ENCODE peak calls at places on chromosomes 4 and X, in four cellular contexts. N is mesendoderm; R is adipocyte; L is CD8-positive, alpha-beta memory T cell. Z is an unnamed sample.

GRCh38 chr4:132065940-132066495 is 1083.1 kb upstream of the PCDH10 start:
- DNase-seq in N (no peak), R (peak; percentile 30), L (no peak), Z (no peak)

GRCh38 chr4:94934201-94934600 is 176.4 kb downstream of the BMPR1B start:
- DNase-seq in N (no peak), R (peak; percentile 38), L (no peak), Z (no peak)

GRCh38 chr4:106062452-106062875 is 167.2 kb downstream of the NPNT start:
- DNase-seq in N (peak; percentile 19), R (peak; percentile 85), L (no peak), Z (no peak)

GRCh38 chr4:67288964-67289363 is 256.3 kb downstream of the CENPC start:
- DNase-seq in N (peak; percentile 64), R (peak; percentile 50), L (no peak), Z (no peak)

GRCh38 chr4:153223935-153224334 is 19.7 kb downstream of the TRIM2 start:
- DNase-seq in N (peak; percentile 40), R (peak; percentile 71), L (no peak), Z (no peak)

GRCh38 chrX:47297874-47298273 is 65.1 kb downstream of the USP11 start:
- DNase-seq in N (peak; percentile 12), R (no peak), L (no peak), Z (no peak)

GRCh38 chrX:149881081-149881711 is at the start of gene MAGEA8:
- DNase-seq in N (peak; percentile 15), R (no peak), L (no peak), Z (no peak)

GRCh38 chr4:182246401-182247205 is 3.4 kb downstream of the TENM3 start:
- DNase-seq in N (peak; percentile 78), R (no peak), L (no peak), Z (no peak)

GRCh38 chr4:125445525-125445924 is 130.8 kb downstream of the FAT4 start:
- DNase-seq in N (no peak), R (no peak), L (no peak), Z (no peak)

GRCh38 chr4:25759101-25759500 is 103.5 kb downstream of the SLC34A2 start:
- DNase-seq in N (no peak), R (no peak), L (no peak), Z (no peak)

GRCh38 chrX:24245201-24245600 is 68.7 kb downstream of the SUPT20HL2 start:
- DNase-seq in N (peak; percentile 88), R (peak; percentile 83), L (no peak), Z (no peak)

GRCh38 chr4:2299794-2300193 is 37.9 kb upstream of the MXD4 start:
- DNase-seq in N (no peak), R (no peak), L (no peak), Z (no peak)

GRCh38 chr4:40377462-40378385 is 42.6 kb downstream of the CHRNA9 start:
- DNase-seq in N (no peak), R (peak; percentile 9), L (no peak), Z (no peak)
- H3K4me1 ChIP-seq in N (no peaks in the 10 kb centered on the region), R (peaks cover 7% of the 10 kb centered on the region), L (no peaks in the 10 kb centered on the region), Z (no peaks in the 10 kb centered on the region)

DNA sequence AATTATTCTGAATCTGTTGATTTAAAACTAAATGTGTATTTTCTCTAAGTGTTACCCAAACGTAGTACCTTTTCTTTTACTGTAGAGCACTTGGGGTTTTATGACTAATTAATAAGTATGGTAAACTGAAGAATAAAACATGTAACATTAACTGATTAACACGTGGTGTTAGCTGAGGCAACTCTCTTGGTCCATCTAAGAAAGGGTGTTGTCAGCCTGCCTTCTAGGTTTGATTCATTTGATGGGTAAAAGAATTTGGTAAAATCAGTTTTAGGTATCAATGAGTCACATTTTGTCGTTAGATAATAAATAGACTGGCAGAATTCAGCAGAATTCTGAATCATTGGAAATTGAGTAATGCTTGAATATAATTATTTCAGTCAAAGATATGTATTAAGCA is 99.7 kb downstream of the AFF1 start:
- DNase-seq in N (no peak), R (no peak), L (no peak), Z (no peak)
- H3K4me1 ChIP-seq in N (peaks cover 51% of the 10 kb centered on the region), R (peaks cover 94% of the 10 kb centered on the region), L (peaks cover 47% of the 10 kb centered on the region), Z (peaks cover 35% of the 10 kb centered on the region)

DNA sequence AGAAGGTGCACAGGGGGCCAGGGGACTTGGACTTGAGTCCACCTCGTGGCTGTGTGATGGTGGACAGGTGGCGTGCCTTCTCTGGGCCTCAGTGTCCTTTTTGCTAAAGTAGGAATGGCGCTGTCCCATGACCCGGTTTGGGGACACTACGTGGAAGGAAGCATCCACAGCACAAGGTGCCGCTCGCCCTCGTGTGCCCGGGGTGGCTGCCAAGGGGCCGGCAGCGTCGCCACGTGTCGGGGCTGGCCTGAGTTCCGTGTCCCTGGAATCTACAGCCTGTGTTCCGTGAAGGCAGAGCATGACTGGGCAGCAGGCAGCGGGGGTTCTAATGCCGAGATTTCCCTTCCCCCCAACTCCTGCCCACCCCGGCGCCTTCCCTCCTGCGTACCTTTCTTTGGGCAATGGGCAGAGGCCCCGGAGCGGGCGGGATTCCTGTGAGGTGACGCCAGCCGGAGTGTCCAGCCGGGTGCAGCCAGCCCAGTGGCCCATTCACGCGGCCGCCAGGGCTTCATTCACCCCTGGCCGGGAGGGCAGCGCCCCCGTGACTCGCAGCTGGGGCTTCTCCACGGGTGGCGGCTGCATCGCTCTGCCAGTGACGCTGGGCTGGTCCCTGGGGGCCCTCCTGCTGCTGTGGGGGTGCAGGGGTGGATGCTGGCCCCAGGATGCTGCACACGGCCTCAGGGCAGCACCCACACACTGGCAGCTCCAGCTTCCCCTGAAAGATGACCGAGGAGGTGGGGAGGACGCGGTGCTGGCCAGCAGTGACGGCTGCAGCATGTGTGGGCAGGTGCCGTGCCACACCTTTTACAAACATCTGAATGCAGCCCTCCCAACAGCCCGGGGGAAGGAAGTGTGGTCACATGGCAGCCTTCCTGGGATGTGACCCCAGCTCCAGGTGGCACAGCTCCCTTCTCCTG is 21.2 kb downstream of the DOK7 start:
- DNase-seq in N (no peak), R (peak; percentile 24), L (no peak), Z (peak; percentile 88)
- H3K4me1 ChIP-seq in N (peaks cover 13% of the 10 kb centered on the region), R (peaks cover 9% of the 10 kb centered on the region), L (peaks cover 5% of the 10 kb centered on the region), Z (peaks cover 5% of the 10 kb centered on the region)

DNA sequence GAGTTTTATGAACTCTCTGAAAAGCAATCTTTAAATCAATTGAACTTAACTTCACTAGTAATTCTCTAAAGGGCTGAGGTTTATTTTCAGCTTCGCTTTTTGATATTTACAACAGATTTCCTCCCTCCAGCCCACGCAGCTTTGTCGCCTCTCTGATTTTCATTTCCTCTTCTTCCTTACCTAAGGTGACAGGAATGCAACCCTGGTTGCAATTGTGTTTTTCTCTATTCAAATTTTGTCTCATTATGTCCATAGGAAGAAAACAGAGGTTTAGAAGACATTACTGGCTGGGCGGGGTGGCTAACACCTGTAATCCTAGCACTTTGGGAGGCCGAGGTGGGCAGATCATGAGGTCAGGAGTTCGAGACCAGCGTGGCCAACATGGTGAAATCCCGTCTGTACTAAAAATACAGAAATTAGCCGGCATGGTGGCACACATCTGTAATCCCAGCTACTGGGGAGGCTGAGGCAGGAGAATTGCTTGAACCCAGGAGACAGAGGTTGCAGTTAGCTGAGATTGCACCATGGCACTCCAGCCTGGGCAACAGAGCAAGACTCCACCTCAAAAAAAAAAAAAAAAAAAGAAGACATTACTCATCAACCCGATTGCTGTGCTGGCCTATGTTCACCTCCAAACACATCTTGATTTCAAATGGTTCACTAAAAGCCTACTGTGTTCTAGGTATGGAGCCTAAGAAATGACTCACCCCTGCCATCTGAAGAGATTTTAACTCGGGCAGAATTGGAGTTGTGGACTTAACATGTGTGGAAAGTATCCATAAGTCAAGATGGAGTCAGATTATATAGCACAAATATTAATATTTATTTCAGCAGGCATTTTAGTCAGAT is 36.8 kb downstream of the VSIG4 start:
- DNase-seq in N (no peak), R (no peak), L (no peak), Z (no peak)
- H3K4me1 ChIP-seq in N (no peaks in the 10 kb centered on the region), R (no peaks in the 10 kb centered on the region), L (peaks cover 70% of the 10 kb centered on the region), Z (no peaks in the 10 kb centered on the region)

GRCh38 chr4:89639395-89639794 is 197.6 kb downstream of the SNCA start:
- DNase-seq in N (no peak), R (no peak), L (no peak), Z (no peak)
- H3K4me1 ChIP-seq in N (no peaks in the 10 kb centered on the region), R (peaks cover 3% of the 10 kb centered on the region), L (no peaks in the 10 kb centered on the region), Z (no peaks in the 10 kb centered on the region)

Z was measured in right cardiac atrium.